ENCODE peak calls at places on chromosomes 11 and 22, in six cellular contexts. X is astrocyte, I is left lung, D is thyroid gland, N is H1, V is mesenchymal stem cell. W is an unnamed sample.

GRCh38 chr11:122108192-122108799 is 7.7 kb downstream of the BLID start:
- DNase-seq in X (no peak), I (no peak), D (peak; percentile 38), N (no peak), V (peak; percentile 59), W (no peak)

GRCh38 chr22:42926768-42927167 is 69.7 kb upstream of the ARFGAP3 start:
- DNase-seq in X (no peak), I (no peak), D (no peak), N (no peak), V (no peak), W (no peak)

GRCh38 chr22:26573026-26573662 is 16.8 kb downstream of the TPST2 start:
- DNase-seq in X (no peak), I (peak; percentile 90), D (no peak), N (no peak), V (peak; percentile 56), W (no peak)

GRCh38 chr11:18540207-18541009 is 13.7 kb upstream of the TSG101 start:
- DNase-seq in X (no peak), I (no peak), D (no peak), N (no peak), V (peak; percentile 21), W (no peak)

GRCh38 chr11:2929511-2929879 is 275 bp upstream of the PHLDA2 start:
- DNase-seq in X (peak; percentile 58), I (peak; percentile 95), D (peak; percentile 73), N (no peak), V (peak; percentile 89), W (peak; percentile 24)

GRCh38 chr11:6210274-6210955 is 5.1 kb downstream of the C11orf42 start:
- DNase-seq in X (no peak), I (no peak), D (no peak), N (no peak), V (no peak), W (no peak)

GRCh38 chr11:124198852-124199389 is 15.8 kb downstream of the OR10D3 start:
- DNase-seq in X (no peak), I (no peak), D (no peak), N (no peak), V (no peak), W (no peak)

GRCh38 chr22:22942511-22943329 is 55.1 kb downstream of the IGLL5 start:
- DNase-seq in X (peak; percentile 14), I (peak; percentile 59), D (peak; percentile 45), N (no peak), V (peak; percentile 6), W (peak; percentile 51)

GRCh38 chr11:35682230-35683195 is 19.9 kb downstream of the TRIM44 start:
- DNase-seq in X (peak; percentile 11), I (no peak), D (no peak), N (no peak), V (no peak), W (no peak)

GRCh38 chr22:25448435-25449051 is 115.9 kb upstream of the GRK3 start:
- DNase-seq in X (peak; percentile 60), I (no peak), D (peak; percentile 12), N (no peak), V (peak; percentile 55), W (no peak)

GRCh38 chr11:70716986-70717775 is 318.9 kb downstream of the CTTN start:
- DNase-seq in X (peak; percentile 20), I (no peak), D (peak; percentile 75), N (no peak), V (peak; percentile 54), W (no peak)
- H3K9me3 ChIP-seq in X (no peaks in the 10 kb centered on the region), I (no peaks in the 10 kb centered on the region), D (no peaks in the 10 kb centered on the region), N (no peaks in the 10 kb centered on the region), V (no peaks in the 10 kb centered on the region), W (no peaks in the 10 kb centered on the region)

GRCh38 chr11:84588131-84588829 is 1038.9 kb downstream of the DLG2 start:
- DNase-seq in X (no peak), I (no peak), D (no peak), N (no peak), V (no peak), W (no peak)
- H3K9me3 ChIP-seq in X (no peaks in the 10 kb centered on the region), I (peaks cover 2% of the 10 kb centered on the region), D (no peaks in the 10 kb centered on the region), N (no peaks in the 10 kb centered on the region), V (no peaks in the 10 kb centered on the region), W (no peaks in the 10 kb centered on the region)

GRCh38 chr22:48891688-48892380 is 935.8 kb downstream of the BRD1 start:
- DNase-seq in X (no peak), I (no peak), D (no peak), N (no peak), V (no peak), W (no peak)
- H3K9me3 ChIP-seq in X (peaks cover 8% of the 10 kb centered on the region), I (no peaks in the 10 kb centered on the region), D (no peaks in the 10 kb centered on the region), N (no peaks in the 10 kb centered on the region), V (peaks cover 3% of the 10 kb centered on the region), W (no peaks in the 10 kb centered on the region)

GRCh38 chr11:8265681-8266241 is 2.1 kb upstream of the LMO1 start:
- DNase-seq in X (no peak), I (no peak), D (no peak), N (no peak), V (no peak), W (no peak)

GRCh38 chr11:8267831-8268529 is 4.3 kb upstream of the LMO1 start:
- DNase-seq in X (no peak), I (peak; percentile 78), D (peak; percentile 17), N (no peak), V (no peak), W (no peak)

GRCh38 chr11:8266246-8267241 is 2.9 kb upstream of the LMO1 start:
- DNase-seq in X (no peak), I (no peak), D (no peak), N (no peak), V (no peak), W (no peak)

GRCh38 chr11:8268530-8269461 is 5.1 kb upstream of the LMO1 start:
- DNase-seq in X (no peak), I (no peak), D (no peak), N (no peak), V (no peak), W (no peak)

DNA sequence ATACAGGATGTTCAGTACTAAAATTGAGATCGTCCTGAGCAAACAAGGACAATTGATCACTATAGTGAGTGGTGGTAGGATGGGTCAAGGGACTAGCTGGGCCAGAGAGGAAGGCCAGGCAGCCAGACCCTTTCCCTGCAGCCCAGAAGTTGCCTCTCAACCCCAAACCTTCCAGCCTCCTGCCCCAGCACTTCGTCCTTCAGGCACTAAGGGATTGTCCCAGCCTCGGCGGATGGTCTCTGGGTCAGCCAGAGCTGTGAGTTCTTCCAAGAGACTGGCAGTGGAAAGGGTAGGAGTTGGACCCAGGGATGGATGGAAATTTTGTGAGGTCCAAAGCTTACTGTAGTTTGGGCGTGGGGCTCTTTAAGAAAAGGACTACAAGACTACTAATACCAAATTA is 3.6 kb upstream of the LMO1 start:
- DNase-seq in X (no peak), I (no peak), D (no peak), N (no peak), V (no peak), W (no peak)
- H3K9me3 ChIP-seq in X (no peaks in the 10 kb centered on the region), I (no peaks in the 10 kb centered on the region), D (no peaks in the 10 kb centered on the region), N (no peaks in the 10 kb centered on the region), V (no peaks in the 10 kb centered on the region), W (no peaks in the 10 kb centered on the region)

W was measured in T-helper 17 cell.